ENCODE peak calls at places on chromosomes 2 and 18, in seven cellular contexts. E is CD4-positive, alpha-beta T cell; K is GM13976; G is transverse colon; Q is fibroblast of pulmonary artery; Z is AG04450; C is tibial nerve. V is an unnamed sample.

GRCh38 chr2:141015339-141016047 is 1115.3 kb downstream of the LRP1B start:
- DNase-seq in E (no peak), K (no peak), G (no peak), Q (peak), Z (no peak), C (no peak), V (no peak)

GRCh38 chr2:171602352-171602751 is 80.1 kb downstream of the CYBRD1 start:
- DNase-seq in E (no peak), K (no peak), G (no peak), Q (no peak), Z (no peak), C (no peak), V (no peak)

GRCh38 chr2:211181626-211182025 is 625.2 kb downstream of the CPS1 start:
- DNase-seq in E (no peak), K (no peak), G (no peak), Q (no peak), Z (no peak), C (no peak), V (no peak)

GRCh38 chr2:134933732-134934131 is 15.1 kb downstream of the CCNT2 start:
- DNase-seq in E (no peak), K (no peak), G (no peak), Q (no peak), Z (no peak), C (no peak), V (no peak)

GRCh38 chr2:9230051-9230802 is 23.6 kb downstream of the ASAP2 start:
- DNase-seq in E (no peak), K (no peak), G (no peak), Q (no peak), Z (no peak), C (no peak), V (no peak)

GRCh38 chr2:15655123-15655887 is 63.6 kb downstream of the DDX1 start:
- DNase-seq in E (no peak), K (no peak), G (no peak), Q (no peak), Z (no peak), C (no peak), V (no peak)

GRCh38 chr2:1826188-1826905 is 82.0 kb upstream of the PXDN start:
- DNase-seq in E (no peak), K (no peak), G (no peak), Q (no peak), Z (no peak), C (peak), V (no peak)

GRCh38 chr2:96727431-96727830 is 12.4 kb downstream of the LMAN2L start:
- DNase-seq in E (no peak), K (no peak), G (no peak), Q (peak), Z (no peak), C (no peak), V (no peak)

GRCh38 chr2:35960596-35960995 is 395.0 kb upstream of the CRIM1 start:
- DNase-seq in E (no peak), K (no peak), G (no peak), Q (no peak), Z (no peak), C (no peak), V (no peak)

GRCh38 chr18:11047817-11048216 is 101.6 kb downstream of the PIEZO2 start:
- DNase-seq in E (no peak), K (no peak), G (no peak), Q (no peak), Z (no peak), C (no peak), V (no peak)

GRCh38 chr18:12359515-12359927 is 17.5 kb downstream of the AFG3L2 start:
- DNase-seq in E (no peak), K (no peak), G (no peak), Q (peak), Z (no peak), C (no peak), V (peak)

GRCh38 chr2:240131941-240132650 is 4.0 kb downstream of the COPS9 start:
- DNase-seq in E (no peak), K (no peak), G (no peak), Q (no peak), Z (no peak), C (no peak), V (no peak)

GRCh38 chr2:181203916-181204315 is 223.5 kb downstream of the UBE2E3 start:
- DNase-seq in E (no peak), K (no peak), G (no peak), Q (peak), Z (no peak), C (no peak), V (no peak)

GRCh38 chr2:58900664-58901063 is 659.5 kb upstream of the FANCL start:
- DNase-seq in E (no peak), K (no peak), G (no peak), Q (no peak), Z (no peak), C (no peak), V (no peak)

GRCh38 chr2:240820014-240820606 is at the start of gene KIF1A:
- DNase-seq in E (no peak), K (peak), G (no peak), Q (no peak), Z (no peak), C (no peak), V (no peak)

GRCh38 chr2:96243843-96244242 is 22.0 kb downstream of the TMEM127 start:
- DNase-seq in E (no peak), K (no peak), G (no peak), Q (no peak), Z (no peak), C (no peak), V (no peak)

GRCh38 chr2:135798762-135799161 is 38.2 kb downstream of the LCT start:
- DNase-seq in E (no peak), K (no peak), G (no peak), Q (peak), Z (no peak), C (no peak), V (peak)

GRCh38 chr18:48613589-48613988 is 74.8 kb downstream of the CTIF start:
- DNase-seq in E (no peak), K (no peak), G (peak), Q (no peak), Z (no peak), C (peak), V (no peak)

GRCh38 chr2:9950521-9951271 is 797 bp upstream of the GRHL1 start:
- DNase-seq in E (peak), K (peak), G (peak), Q (no peak), Z (no peak), C (no peak), V (peak)

GRCh38 chr2:127175406-127175805 is 44.7 kb downstream of the CYP27C1 start:
- DNase-seq in E (no peak), K (no peak), G (peak), Q (no peak), Z (no peak), C (peak), V (peak)

GRCh38 chr2:86140969-86141392 is 34.9 kb downstream of the PTCD3 start:
- DNase-seq in E (no peak), K (no peak), G (no peak), Q (no peak), Z (no peak), C (no peak), V (no peak)

GRCh38 chr2:89000235-89000634 is 308.8 kb downstream of the RPIA start:
- DNase-seq in E (no peak), K (no peak), G (no peak), Q (no peak), Z (no peak), C (no peak), V (no peak)

GRCh38 chr2:239263937-239264837 is 136.6 kb downstream of the HDAC4 start:
- DNase-seq in E (no peak), K (no peak), G (peak), Q (peak), Z (no peak), C (no peak), V (no peak)

GRCh38 chr2:37896319-37896718 is 28.8 kb upstream of the RMDN2 start:
- DNase-seq in E (no peak), K (no peak), G (no peak), Q (peak), Z (no peak), C (no peak), V (peak)

GRCh38 chr2:70541481-70542020 is 12.1 kb downstream of the TGFA start:
- DNase-seq in E (no peak), K (no peak), G (no peak), Q (no peak), Z (no peak), C (no peak), V (peak)

DNA sequence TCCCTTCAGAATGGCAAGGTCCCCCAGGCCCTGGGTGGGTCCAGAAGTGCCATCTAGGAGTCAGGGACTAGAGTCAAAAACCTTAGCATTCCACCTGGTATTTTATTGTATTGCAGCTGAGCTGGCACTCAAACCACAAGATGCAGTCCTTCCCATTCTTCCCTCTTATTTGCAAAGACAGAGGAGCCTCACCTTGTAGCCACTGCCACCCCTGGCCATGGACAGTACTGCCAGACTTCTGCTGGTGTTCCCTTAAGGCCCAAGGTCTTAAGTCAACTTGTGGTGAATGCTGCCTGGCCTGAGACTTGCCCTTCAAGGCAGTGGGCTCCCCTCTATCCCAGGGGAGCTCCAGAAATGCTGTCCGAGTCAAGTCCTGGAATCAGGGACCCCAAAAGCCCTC is 6.9 kb downstream of the UGT1A10 start:
- DNase-seq in E (no peak), K (no peak), G (peak), Q (peak), Z (no peak), C (no peak), V (peak)
- TF ChIP-seq CTCF in E (no peak), K (no peak), G (peak), Q (peak), Z (peak), C (no peak), V (peak)

DNA sequence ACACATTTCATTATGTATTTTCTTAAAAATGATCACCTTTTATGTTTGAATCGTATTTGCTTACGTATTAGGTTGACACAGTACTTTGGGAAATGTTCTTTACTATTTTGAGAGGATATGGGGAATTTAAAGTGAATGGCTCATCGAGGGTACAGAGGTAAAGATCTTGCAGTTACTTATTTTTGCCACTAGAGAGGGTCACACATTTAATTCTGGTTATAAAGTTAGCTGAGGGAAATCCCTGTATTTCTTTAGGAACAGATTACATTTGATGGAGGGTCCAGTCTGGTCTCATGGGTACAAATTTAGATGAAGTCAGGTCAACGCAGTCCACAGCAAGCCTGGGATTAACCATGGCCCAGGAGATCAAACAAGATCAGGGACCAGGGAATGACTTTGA is 24.5 kb downstream of the DYNC2LI1 start:
- DNase-seq in E (no peak), K (no peak), G (no peak), Q (no peak), Z (no peak), C (no peak), V (no peak)
- TF ChIP-seq CTCF in E (no peak), K (no peak), G (peak), Q (peak), Z (peak), C (no peak), V (peak)

DNA sequence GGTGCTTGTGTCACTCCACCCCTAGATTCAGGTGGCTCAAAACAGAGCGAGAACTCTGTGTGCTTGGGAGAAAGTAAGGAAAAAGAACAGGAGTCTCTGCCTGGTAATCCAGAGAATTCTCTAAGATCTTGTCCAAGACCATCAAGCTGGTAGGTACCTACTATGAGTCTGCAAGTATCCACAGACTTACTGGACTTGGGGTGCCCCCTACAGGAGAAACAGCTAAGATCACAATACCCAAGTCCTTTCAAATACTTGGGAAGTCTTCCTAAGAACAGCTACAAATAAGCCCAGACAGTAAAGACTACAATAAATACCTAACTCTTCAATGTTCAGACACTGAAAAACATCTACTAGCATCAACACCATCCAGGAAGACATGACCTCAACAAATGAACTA is 1143.6 kb upstream of the ACVR2A start:
- DNase-seq in E (no peak), K (no peak), G (no peak), Q (peak), Z (no peak), C (no peak), V (peak)
- TF ChIP-seq CTCF in E (no peak), K (no peak), G (no peak), Q (no peak), Z (no peak), C (no peak), V (no peak)

DNA sequence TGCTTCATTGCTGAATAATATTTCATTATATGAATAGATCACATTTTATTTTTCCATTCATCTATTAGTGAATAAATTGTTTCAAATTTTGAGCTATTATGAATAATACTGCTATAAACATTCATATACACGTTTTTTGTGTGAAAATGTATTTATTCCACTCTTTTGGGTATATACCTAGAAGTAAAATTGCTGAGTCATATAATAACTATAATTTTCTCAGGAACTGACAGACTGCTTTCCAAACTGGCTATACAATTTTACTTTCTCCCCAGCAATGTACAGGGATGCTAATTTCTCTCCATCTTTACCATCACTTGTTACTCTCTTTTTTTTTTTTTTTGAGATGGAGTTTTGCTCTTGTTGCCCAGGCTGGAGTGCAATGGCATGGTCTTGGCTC is 35.5 kb upstream of the BAZ2B start:
- DNase-seq in E (no peak), K (no peak), G (no peak), Q (no peak), Z (no peak), C (no peak), V (no peak)
- TF ChIP-seq CTCF in E (no peak), K (no peak), G (no peak), Q (no peak), Z (no peak), C (no peak), V (no peak)

V was measured in epithelial cell of esophagus.